ENCODE peak calls at places on chromosomes 12 and 14, in four cellular contexts. Y, E, U and P are unnamed samples.

GRCh38 chr14:74945852-74946658 is 9.3 kb downstream of the PGF start:
- DNase-seq in Y (peak; percentile 89), E (peak; percentile 69), U (peak; percentile 81), P (no peak)

GRCh38 chr12:32476446-32476845 is 77.1 kb downstream of the FGD4 start:
- DNase-seq in Y (no peak), E (no peak), U (no peak), P (no peak)

GRCh38 chr14:80325112-80325511 is 113.8 kb upstream of the DIO2 start:
- DNase-seq in Y (no peak), E (no peak), U (no peak), P (no peak)

GRCh38 chr14:50978888-50979287 is 34.6 kb upstream of the PYGL start:
- DNase-seq in Y (no peak), E (no peak), U (no peak), P (no peak)

GRCh38 chr12:64707362-64707761 is 51.8 kb downstream of the GNS start:
- DNase-seq in Y (no peak), E (no peak), U (no peak), P (no peak)

GRCh38 chr14:89428556-89429196 is 11.6 kb upstream of the FOXN3 start:
- DNase-seq in Y (peak; percentile 86), E (no peak), U (peak; percentile 58), P (no peak)

GRCh38 chr12:66623455-66623854 is 55.4 kb downstream of the GRIP1 start:
- DNase-seq in Y (no peak), E (no peak), U (no peak), P (no peak)

GRCh38 chr14:50828738-50829471 is 2.1 kb downstream of the NIN start:
- DNase-seq in Y (no peak), E (no peak), U (no peak), P (no peak)

GRCh38 chr12:102169922-102170698 is 27.5 kb downstream of the PMCH start:
- DNase-seq in Y (no peak), E (peak; percentile 67), U (no peak), P (no peak)

GRCh38 chr12:130504836-130505175 is 167.1 kb downstream of the PIWIL1 start:
- DNase-seq in Y (no peak), E (no peak), U (no peak), P (no peak)

GRCh38 chr12:131003676-131004075 is 50.0 kb downstream of the ADGRD1 start:
- DNase-seq in Y (no peak), E (no peak), U (no peak), P (no peak)

GRCh38 chr14:95520346-95520745 is 3.9 kb upstream of the SYNE3 start:
- DNase-seq in Y (peak; percentile 67), E (peak; percentile 57), U (no peak), P (no peak)

GRCh38 chr14:99471731-99472130 is 8.9 kb downstream of the SETD3 start:
- DNase-seq in Y (no peak), E (no peak), U (no peak), P (no peak)

GRCh38 chr14:65940056-65940735 is 527.7 kb downstream of the FUT8 start:
- DNase-seq in Y (no peak), E (peak; percentile 64), U (no peak), P (no peak)

GRCh38 chr12:117441751-117442150 is 80.3 kb upstream of the NOS1 start:
- DNase-seq in Y (no peak), E (no peak), U (no peak), P (no peak)

GRCh38 chr14:105999361-106000028 is 473.1 kb downstream of the TMEM121 start:
- DNase-seq in Y (peak; percentile 73), E (peak; percentile 96), U (no peak), P (no peak)

GRCh38 chr14:38623661-38624060 is 367.8 kb upstream of the CLEC14A start:
- DNase-seq in Y (no peak), E (no peak), U (no peak), P (no peak)

GRCh38 chr14:91078095-91078737 is 17.8 kb upstream of the RPS6KA5 start:
- DNase-seq in Y (no peak), E (peak; percentile 91), U (no peak), P (no peak)

GRCh38 chr14:45083622-45083978 is 316 bp upstream of the PRPF39 start:
- DNase-seq in Y (no peak), E (no peak), U (no peak), P (no peak)

GRCh38 chr12:1781770-1782169 is 38.6 kb upstream of the LRTM2 start:
- DNase-seq in Y (no peak), E (no peak), U (no peak), P (no peak)

GRCh38 chr12:49819786-49820185 is 8.4 kb downstream of the NCKAP5L start:
- DNase-seq in Y (no peak), E (no peak), U (no peak), P (no peak)

GRCh38 chr14:91231446-91231845 is 13.1 kb downstream of the GPR68 start:
- DNase-seq in Y (no peak), E (no peak), U (no peak), P (no peak)

GRCh38 chr14:92724516-92725340 is 23.7 kb downstream of the LGMN start:
- DNase-seq in Y (no peak), E (no peak), U (no peak), P (no peak)

GRCh38 chr12:4822572-4822971 is 87.1 kb upstream of the KCNA1 start:
- DNase-seq in Y (no peak), E (no peak), U (no peak), P (no peak)

GRCh38 chr12:109475993-109476806 is 900 bp downstream of the KCTD10 start:
- DNase-seq in Y (no peak), E (peak; percentile 4), U (no peak), P (no peak)

GRCh38 chr12:10716704-10717315 is 6.3 kb downstream of the YBX3 start:
- DNase-seq in Y (peak; percentile 95), E (no peak), U (peak; percentile 82), P (no peak)

GRCh38 chr14:71621276-71621675 is 311.0 kb upstream of the RGS6 start:
- DNase-seq in Y (no peak), E (no peak), U (no peak), P (no peak)

GRCh38 chr14:71621966-71622365 is 310.3 kb upstream of the RGS6 start:
- DNase-seq in Y (no peak), E (no peak), U (no peak), P (no peak)

GRCh38 chr14:71618716-71619115 is 313.5 kb upstream of the RGS6 start:
- DNase-seq in Y (no peak), E (no peak), U (no peak), P (no peak)

GRCh38 chr14:71619472-71619871 is 312.8 kb upstream of the RGS6 start:
- DNase-seq in Y (no peak), E (no peak), U (no peak), P (no peak)

GRCh38 chr14:71620401-71620800 is 311.8 kb upstream of the RGS6 start:
- DNase-seq in Y (no peak), E (no peak), U (no peak), P (no peak)
- H3K27ac ChIP-seq in Y (no peak overlapping the region), E (no peak overlapping the region), U (no peak overlapping the region), P (no peak overlapping the region)

DNA sequence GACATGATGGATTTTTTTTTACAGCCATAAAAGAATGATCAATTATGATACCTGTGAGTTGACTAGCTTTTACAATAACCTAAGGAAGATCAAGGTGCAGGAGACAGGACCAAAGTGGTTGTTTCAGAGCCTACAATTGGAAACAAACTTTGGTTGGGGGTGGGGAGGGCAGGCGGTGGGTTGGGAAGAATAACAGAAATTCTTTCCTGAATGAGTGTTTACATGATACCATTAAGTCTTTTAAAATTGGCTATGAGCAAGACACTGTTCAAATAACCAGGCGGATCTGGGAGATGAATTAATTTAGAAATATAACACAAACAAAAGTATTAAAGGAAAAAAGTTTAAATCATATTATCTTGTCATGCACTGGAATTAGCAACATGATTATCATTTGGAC is 7.2 kb downstream of the NFYB start:
- DNase-seq in Y (no peak), E (no peak), U (no peak), P (no peak)
- H3K27ac ChIP-seq in Y (no peak overlapping the region), E (no peak overlapping the region), U (no peak overlapping the region), P (no peak overlapping the region)

GRCh38 chr12:13163868-13164267 is 32.7 kb upstream of the EMP1 start:
- DNase-seq in Y (no peak), E (no peak), U (no peak), P (no peak)

GRCh38 chr12:13164271-13164670 is 32.3 kb upstream of the EMP1 start:
- DNase-seq in Y (no peak), E (no peak), U (no peak), P (no peak)

GRCh38 chr12:13164859-13165577 is 31.5 kb upstream of the EMP1 start:
- DNase-seq in Y (no peak), E (no peak), U (no peak), P (no peak)

GRCh38 chr12:13167226-13167625 is 29.3 kb upstream of the EMP1 start:
- DNase-seq in Y (no peak), E (no peak), U (no peak), P (no peak)

GRCh38 chr12:13165578-13166120 is 30.9 kb upstream of the EMP1 start:
- DNase-seq in Y (peak; percentile 88), E (peak; percentile 89), U (peak; percentile 62), P (no peak)
- H3K27ac ChIP-seq in Y (peak overlapping the region; percentile 29), E (no peak overlapping the region), U (no peak overlapping the region), P (no peak overlapping the region)

GRCh38 chr14:61153914-61154545 is 127.1 kb downstream of the TMEM30B start:
- DNase-seq in Y (no peak), E (no peak), U (no peak), P (no peak)
- H3K27ac ChIP-seq in Y (peak overlapping the region; percentile 3), E (no peak overlapping the region), U (no peak overlapping the region), P (no peak overlapping the region)

GRCh38 chr14:68968721-68969120 is 10.4 kb downstream of the ACTN1 start:
- DNase-seq in Y (no peak), E (no peak), U (no peak), P (no peak)
- H3K27ac ChIP-seq in Y (peak overlapping the region; percentile 68), E (peak overlapping the region; percentile 86), U (no peak overlapping the region), P (no peak overlapping the region)

DNA sequence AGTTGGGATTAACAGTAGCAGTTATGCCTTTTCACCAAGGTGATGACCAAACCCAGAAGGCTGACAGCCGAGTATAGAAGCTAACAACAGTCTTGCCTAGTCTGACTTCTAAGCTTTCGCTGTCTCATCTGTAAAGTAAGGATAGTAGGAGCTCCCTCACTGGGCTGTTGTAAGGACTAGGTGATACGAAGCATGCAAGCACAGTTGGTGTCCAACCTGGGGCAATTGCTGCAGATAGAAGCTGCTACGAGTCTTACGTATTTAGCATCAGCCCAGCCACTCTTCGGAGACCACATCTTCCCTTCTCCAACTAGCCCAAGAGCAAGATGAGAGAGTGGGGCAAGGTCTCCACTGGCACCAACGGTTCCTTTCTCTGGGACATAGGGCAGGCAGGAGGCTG is 6.0 kb downstream of the HAL start:
- DNase-seq in Y (no peak), E (no peak), U (no peak), P (no peak)
- H3K27ac ChIP-seq in Y (no peak overlapping the region), E (no peak overlapping the region), U (no peak overlapping the region), P (no peak overlapping the region)

DNA sequence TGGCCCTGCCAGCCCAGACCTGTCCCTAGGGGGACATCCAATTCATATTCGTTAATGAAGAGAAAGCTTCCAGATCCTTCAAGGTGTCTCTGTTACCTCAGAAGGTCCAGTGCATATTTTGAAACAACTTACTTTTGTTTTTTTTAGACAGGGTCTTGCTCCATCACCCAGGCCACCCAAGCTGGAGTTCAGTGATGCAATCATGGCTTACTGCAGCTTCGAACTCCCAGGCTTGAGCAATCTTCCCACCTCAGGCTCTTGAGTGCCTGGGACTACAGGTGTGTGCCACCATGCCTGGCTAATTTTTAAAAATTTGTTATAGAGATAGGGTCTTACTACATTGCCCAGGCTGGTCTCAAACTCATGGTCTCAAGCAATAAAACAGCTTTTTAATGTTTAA is 48.4 kb downstream of the B4GALNT3 start:
- DNase-seq in Y (no peak), E (no peak), U (no peak), P (no peak)
- H3K27ac ChIP-seq in Y (no peak overlapping the region), E (no peak overlapping the region), U (no peak overlapping the region), P (no peak overlapping the region)